ENCODE peak calls at places on chromosomes 4 and X, in eight cellular contexts. One of them, this sample, is unnamed.

GRCh38 chr4:162015090-162015489 is 148.7 kb downstream of the FSTL5 start:
- DNase-seq in left ventricle myocardium inferior: no peak
- DNase-seq in stomach: no peak
- DNase-seq in HepG2: no peak
- DNase-seq in endothelial cell of umbilical vein: peak; percentile 14
- DNase-seq in CD4-positive, alpha-beta memory T cell: no peak
- DNase-seq in lung: no peak
- DNase-seq in mucosa of descending colon: no peak
- DNase-seq in this sample: no peak

GRCh38 chrX:131187234-131187633 is 101.9 kb downstream of the IGSF1 start:
- DNase-seq in CD4-positive, alpha-beta memory T cell: no peak
- DNase-seq in left ventricle myocardium inferior: no peak
- DNase-seq in mucosa of descending colon: no peak
- DNase-seq in endothelial cell of umbilical vein: no peak
- DNase-seq in stomach: no peak
- DNase-seq in HepG2: no peak
- DNase-seq in lung: no peak
- DNase-seq in this sample: no peak

GRCh38 chr4:188016754-188017153 is 21.2 kb downstream of the ZFP42 start:
- DNase-seq in left ventricle myocardium inferior: no peak
- DNase-seq in endothelial cell of umbilical vein: no peak
- DNase-seq in lung: no peak
- DNase-seq in mucosa of descending colon: no peak
- DNase-seq in HepG2: no peak
- DNase-seq in CD4-positive, alpha-beta memory T cell: no peak
- DNase-seq in stomach: no peak
- DNase-seq in this sample: no peak

GRCh38 chr4:116702949-116703348 is 382.4 kb downstream of the TRAM1L1 start:
- DNase-seq in CD4-positive, alpha-beta memory T cell: no peak
- DNase-seq in stomach: no peak
- DNase-seq in lung: no peak
- DNase-seq in left ventricle myocardium inferior: no peak
- DNase-seq in mucosa of descending colon: no peak
- DNase-seq in endothelial cell of umbilical vein: peak; percentile 26
- DNase-seq in HepG2: peak; percentile 24
- DNase-seq in this sample: no peak

GRCh38 chr4:165199722-165200121 is 7.6 kb upstream of the KLHL2 start:
- DNase-seq in left ventricle myocardium inferior: no peak
- DNase-seq in mucosa of descending colon: no peak
- DNase-seq in endothelial cell of umbilical vein: no peak
- DNase-seq in stomach: no peak
- DNase-seq in lung: no peak
- DNase-seq in HepG2: no peak
- DNase-seq in CD4-positive, alpha-beta memory T cell: no peak
- DNase-seq in this sample: no peak

GRCh38 chr4:15717126-15717525 is 14.3 kb downstream of the BST1 start:
- DNase-seq in CD4-positive, alpha-beta memory T cell: no peak
- DNase-seq in stomach: no peak
- DNase-seq in mucosa of descending colon: no peak
- DNase-seq in left ventricle myocardium inferior: no peak
- DNase-seq in endothelial cell of umbilical vein: peak; percentile 57
- DNase-seq in lung: no peak
- DNase-seq in HepG2: no peak
- DNase-seq in this sample: no peak

GRCh38 chrX:134181261-134181660 is 55.7 kb upstream of the CCDC160 start:
- DNase-seq in left ventricle myocardium inferior: no peak
- DNase-seq in stomach: no peak
- DNase-seq in CD4-positive, alpha-beta memory T cell: no peak
- DNase-seq in lung: no peak
- DNase-seq in endothelial cell of umbilical vein: no peak
- DNase-seq in HepG2: no peak
- DNase-seq in mucosa of descending colon: no peak
- DNase-seq in this sample: no peak

GRCh38 chr4:5789141-5789540 is 78.1 kb downstream of the EVC start:
- DNase-seq in endothelial cell of umbilical vein: no peak
- DNase-seq in mucosa of descending colon: no peak
- DNase-seq in lung: no peak
- DNase-seq in stomach: no peak
- DNase-seq in CD4-positive, alpha-beta memory T cell: no peak
- DNase-seq in HepG2: no peak
- DNase-seq in left ventricle myocardium inferior: no peak
- DNase-seq in this sample: no peak

GRCh38 chr4:156783963-156784362 is 187.6 kb downstream of the PDGFC start:
- DNase-seq in lung: no peak
- DNase-seq in mucosa of descending colon: no peak
- DNase-seq in CD4-positive, alpha-beta memory T cell: no peak
- DNase-seq in stomach: no peak
- DNase-seq in left ventricle myocardium inferior: no peak
- DNase-seq in endothelial cell of umbilical vein: no peak
- DNase-seq in HepG2: no peak
- DNase-seq in this sample: no peak

GRCh38 chrX:112798736-112799135 is 41.9 kb downstream of the AMOT start:
- DNase-seq in CD4-positive, alpha-beta memory T cell: no peak
- DNase-seq in mucosa of descending colon: no peak
- DNase-seq in lung: no peak
- DNase-seq in left ventricle myocardium inferior: no peak
- DNase-seq in stomach: no peak
- DNase-seq in endothelial cell of umbilical vein: no peak
- DNase-seq in HepG2: no peak
- DNase-seq in this sample: no peak

GRCh38 chr4:123832173-123833026 is 435.8 kb downstream of the SPRY1 start:
- DNase-seq in stomach: no peak
- DNase-seq in HepG2: no peak
- DNase-seq in endothelial cell of umbilical vein: peak; percentile 86
- DNase-seq in left ventricle myocardium inferior: peak; percentile 46
- DNase-seq in mucosa of descending colon: no peak
- DNase-seq in CD4-positive, alpha-beta memory T cell: no peak
- DNase-seq in lung: peak; percentile 36
- DNase-seq in this sample: peak; percentile 77

GRCh38 chrX:44872319-44872816 is 620 bp upstream of the KDM6A start:
- DNase-seq in lung: peak; percentile 56
- DNase-seq in CD4-positive, alpha-beta memory T cell: no peak
- DNase-seq in stomach: peak; percentile 61
- DNase-seq in left ventricle myocardium inferior: no peak
- DNase-seq in endothelial cell of umbilical vein: peak; percentile 45
- DNase-seq in mucosa of descending colon: peak; percentile 70
- DNase-seq in HepG2: no peak
- DNase-seq in this sample: peak; percentile 2

GRCh38 chr4:23373269-23373668 is 516.6 kb downstream of the PPARGC1A start:
- DNase-seq in endothelial cell of umbilical vein: no peak
- DNase-seq in CD4-positive, alpha-beta memory T cell: no peak
- DNase-seq in mucosa of descending colon: no peak
- DNase-seq in stomach: peak; percentile 79
- DNase-seq in left ventricle myocardium inferior: peak; percentile 41
- DNase-seq in lung: peak; percentile 85
- DNase-seq in HepG2: no peak
- DNase-seq in this sample: peak; percentile 41

GRCh38 chr4:26788341-26788733 is 72.3 kb upstream of the STIM2 start:
- DNase-seq in stomach: no peak
- DNase-seq in CD4-positive, alpha-beta memory T cell: no peak
- DNase-seq in mucosa of descending colon: no peak
- DNase-seq in left ventricle myocardium inferior: no peak
- DNase-seq in HepG2: no peak
- DNase-seq in endothelial cell of umbilical vein: no peak
- DNase-seq in lung: no peak
- DNase-seq in this sample: no peak

GRCh38 chr4:130849985-130850632 is 1754.2 kb downstream of the C4orf33 start:
- DNase-seq in HepG2: no peak
- DNase-seq in stomach: peak; percentile 59
- DNase-seq in mucosa of descending colon: no peak
- DNase-seq in left ventricle myocardium inferior: no peak
- DNase-seq in CD4-positive, alpha-beta memory T cell: no peak
- DNase-seq in lung: no peak
- DNase-seq in endothelial cell of umbilical vein: no peak
- DNase-seq in this sample: no peak

GRCh38 chr4:64715741-64716140 is 306.5 kb upstream of the TECRL start:
- DNase-seq in endothelial cell of umbilical vein: no peak
- DNase-seq in left ventricle myocardium inferior: no peak
- DNase-seq in lung: no peak
- DNase-seq in HepG2: no peak
- DNase-seq in CD4-positive, alpha-beta memory T cell: no peak
- DNase-seq in mucosa of descending colon: no peak
- DNase-seq in stomach: no peak
- DNase-seq in this sample: no peak

GRCh38 chr4:39021631-39022030 is 10.6 kb downstream of the TMEM156 start:
- DNase-seq in lung: no peak
- DNase-seq in endothelial cell of umbilical vein: no peak
- DNase-seq in HepG2: no peak
- DNase-seq in CD4-positive, alpha-beta memory T cell: no peak
- DNase-seq in left ventricle myocardium inferior: no peak
- DNase-seq in stomach: no peak
- DNase-seq in mucosa of descending colon: no peak
- DNase-seq in this sample: no peak

GRCh38 chr4:6991771-6992557 is 51.2 kb upstream of the TADA2B start:
- DNase-seq in left ventricle myocardium inferior: no peak
- DNase-seq in stomach: peak; percentile 54
- DNase-seq in CD4-positive, alpha-beta memory T cell: no peak
- DNase-seq in lung: no peak
- DNase-seq in HepG2: no peak
- DNase-seq in endothelial cell of umbilical vein: peak; percentile 86
- DNase-seq in mucosa of descending colon: no peak
- DNase-seq in this sample: no peak

DNA sequence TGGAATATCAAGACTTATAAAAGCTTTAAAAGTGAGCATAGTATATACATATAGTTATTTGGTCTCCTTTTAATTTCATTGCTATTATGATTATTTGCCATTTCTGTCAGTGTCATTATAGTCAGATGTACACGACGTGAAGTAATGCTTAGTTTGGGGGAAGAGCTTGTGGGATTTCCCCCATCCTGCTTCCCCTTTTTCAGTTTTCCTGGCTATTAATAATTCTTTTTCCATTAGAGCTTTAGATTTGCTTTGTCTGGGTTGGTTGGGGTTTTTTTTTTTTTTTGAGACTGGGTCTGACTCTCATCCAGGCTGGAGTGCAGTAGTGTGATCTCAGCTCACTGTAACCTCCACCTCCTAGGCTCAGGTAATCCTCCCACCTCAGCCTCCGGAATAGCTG is 5.4 kb downstream of the ABCE1 start:
- DNase-seq in endothelial cell of umbilical vein: no peak
- DNase-seq in lung: no peak
- DNase-seq in stomach: no peak
- DNase-seq in HepG2: no peak
- DNase-seq in CD4-positive, alpha-beta memory T cell: no peak
- DNase-seq in mucosa of descending colon: no peak
- DNase-seq in left ventricle myocardium inferior: no peak
- DNase-seq in this sample: no peak
- H3K4me1 ChIP-seq in endothelial cell of umbilical vein: peaks cover 49% of the 10 kb centered on the region
- H3K4me1 ChIP-seq in lung: no peaks in the 10 kb centered on the region
- H3K4me1 ChIP-seq in stomach: peaks cover 14% of the 10 kb centered on the region
- H3K4me1 ChIP-seq in HepG2: peaks cover 51% of the 10 kb centered on the region
- H3K4me1 ChIP-seq in CD4-positive, alpha-beta memory T cell: peaks cover 53% of the 10 kb centered on the region
- H3K4me1 ChIP-seq in mucosa of descending colon: peaks cover 12% of the 10 kb centered on the region
- H3K4me1 ChIP-seq in left ventricle myocardium inferior: peaks cover 40% of the 10 kb centered on the region
- H3K4me1 ChIP-seq in this sample: peaks cover 38% of the 10 kb centered on the region

GRCh38 chrX:66014560-66014959 is 25.3 kb downstream of the VSIG4 start:
- DNase-seq in stomach: no peak
- DNase-seq in CD4-positive, alpha-beta memory T cell: no peak
- DNase-seq in HepG2: no peak
- DNase-seq in mucosa of descending colon: no peak
- DNase-seq in left ventricle myocardium inferior: no peak
- DNase-seq in lung: no peak
- DNase-seq in endothelial cell of umbilical vein: no peak
- DNase-seq in this sample: no peak
- H3K4me1 ChIP-seq in stomach: no peaks in the 10 kb centered on the region
- H3K4me1 ChIP-seq in CD4-positive, alpha-beta memory T cell: peaks cover 81% of the 10 kb centered on the region
- H3K4me1 ChIP-seq in HepG2: no peaks in the 10 kb centered on the region
- H3K4me1 ChIP-seq in mucosa of descending colon: no peaks in the 10 kb centered on the region
- H3K4me1 ChIP-seq in left ventricle myocardium inferior: no peaks in the 10 kb centered on the region
- H3K4me1 ChIP-seq in lung: no peaks in the 10 kb centered on the region
- H3K4me1 ChIP-seq in endothelial cell of umbilical vein: no peaks in the 10 kb centered on the region
- H3K4me1 ChIP-seq in this sample: no peaks in the 10 kb centered on the region

GRCh38 chr4:80099671-80100070 is 26.6 kb upstream of the ANTXR2 start:
- DNase-seq in stomach: no peak
- DNase-seq in endothelial cell of umbilical vein: no peak
- DNase-seq in HepG2: no peak
- DNase-seq in lung: no peak
- DNase-seq in mucosa of descending colon: no peak
- DNase-seq in CD4-positive, alpha-beta memory T cell: no peak
- DNase-seq in left ventricle myocardium inferior: no peak
- DNase-seq in this sample: no peak

GRCh38 chr4:80096175-80096850 is 23.3 kb upstream of the ANTXR2 start:
- DNase-seq in mucosa of descending colon: no peak
- DNase-seq in stomach: no peak
- DNase-seq in left ventricle myocardium inferior: no peak
- DNase-seq in lung: no peak
- DNase-seq in HepG2: no peak
- DNase-seq in CD4-positive, alpha-beta memory T cell: no peak
- DNase-seq in endothelial cell of umbilical vein: no peak
- DNase-seq in this sample: no peak

GRCh38 chr4:80098635-80099034 is 25.6 kb upstream of the ANTXR2 start:
- DNase-seq in mucosa of descending colon: no peak
- DNase-seq in lung: no peak
- DNase-seq in HepG2: no peak
- DNase-seq in CD4-positive, alpha-beta memory T cell: no peak
- DNase-seq in left ventricle myocardium inferior: no peak
- DNase-seq in stomach: no peak
- DNase-seq in endothelial cell of umbilical vein: no peak
- DNase-seq in this sample: no peak

GRCh38 chr4:80094191-80094590 is 21.2 kb upstream of the ANTXR2 start:
- DNase-seq in lung: no peak
- DNase-seq in mucosa of descending colon: no peak
- DNase-seq in stomach: no peak
- DNase-seq in HepG2: no peak
- DNase-seq in left ventricle myocardium inferior: no peak
- DNase-seq in CD4-positive, alpha-beta memory T cell: no peak
- DNase-seq in endothelial cell of umbilical vein: no peak
- DNase-seq in this sample: no peak

GRCh38 chr4:80097395-80098177 is 24.6 kb upstream of the ANTXR2 start:
- DNase-seq in CD4-positive, alpha-beta memory T cell: no peak
- DNase-seq in stomach: no peak
- DNase-seq in mucosa of descending colon: no peak
- DNase-seq in HepG2: no peak
- DNase-seq in endothelial cell of umbilical vein: peak; percentile 65
- DNase-seq in lung: no peak
- DNase-seq in left ventricle myocardium inferior: peak; percentile 56
- DNase-seq in this sample: peak; percentile 55
- H3K4me1 ChIP-seq in CD4-positive, alpha-beta memory T cell: no peaks in the 10 kb centered on the region
- H3K4me1 ChIP-seq in stomach: no peaks in the 10 kb centered on the region
- H3K4me1 ChIP-seq in mucosa of descending colon: no peaks in the 10 kb centered on the region
- H3K4me1 ChIP-seq in HepG2: no peaks in the 10 kb centered on the region
- H3K4me1 ChIP-seq in endothelial cell of umbilical vein: peaks cover 10% of the 10 kb centered on the region
- H3K4me1 ChIP-seq in lung: peaks cover 1% of the 10 kb centered on the region
- H3K4me1 ChIP-seq in left ventricle myocardium inferior: peaks cover 24% of the 10 kb centered on the region
- H3K4me1 ChIP-seq in this sample: no peaks in the 10 kb centered on the region

GRCh38 chr4:89308161-89308500 is 531 bp upstream of the GPRIN3 start:
- DNase-seq in stomach: no peak
- DNase-seq in lung: no peak
- DNase-seq in HepG2: no peak
- DNase-seq in endothelial cell of umbilical vein: no peak
- DNase-seq in left ventricle myocardium inferior: no peak
- DNase-seq in CD4-positive, alpha-beta memory T cell: no peak
- DNase-seq in mucosa of descending colon: no peak
- DNase-seq in this sample: no peak
- H3K4me1 ChIP-seq in stomach: peaks cover 20% of the 10 kb centered on the region
- H3K4me1 ChIP-seq in lung: peaks cover 4% of the 10 kb centered on the region
- H3K4me1 ChIP-seq in HepG2: no peaks in the 10 kb centered on the region
- H3K4me1 ChIP-seq in endothelial cell of umbilical vein: peaks cover 9% of the 10 kb centered on the region
- H3K4me1 ChIP-seq in left ventricle myocardium inferior: peaks cover 35% of the 10 kb centered on the region
- H3K4me1 ChIP-seq in CD4-positive, alpha-beta memory T cell: peaks cover 47% of the 10 kb centered on the region
- H3K4me1 ChIP-seq in mucosa of descending colon: peaks cover 18% of the 10 kb centered on the region
- H3K4me1 ChIP-seq in this sample: no peaks in the 10 kb centered on the region

This sample was measured in gastrocnemius medialis.